ENCODE peak calls at places on chromosomes 3 and 15, in six cellular contexts. S, Q, C, W, E and M are unnamed samples.

GRCh38 chr3:21446937-21447336 is 304.1 kb downstream of the ZNF385D start:
- DNase-seq in W (no peak), S (no peak), Q (no peak), E (no peak), C (no peak), M (no peak)

GRCh38 chr3:192571197-192571791 is 156.0 kb downstream of the FGF12 start:
- DNase-seq in S (no peak), Q (peak; percentile 16), E (no peak), C (no peak), W (peak; percentile 70), M (no peak)

GRCh38 chr3:191154827-191155226 is 44.2 kb upstream of the OSTN start:
- DNase-seq in S (no peak), Q (no peak), E (no peak), W (no peak), C (no peak), M (no peak)

GRCh38 chr3:148330486-148330885 is 367.2 kb upstream of the AGTR1 start:
- DNase-seq in Q (no peak), W (no peak), E (no peak), S (no peak), C (no peak), M (no peak)

GRCh38 chr15:42152921-42153680 is 3.3 kb downstream of the PLA2G4F start:
- DNase-seq in E (no peak), W (no peak), S (no peak), C (no peak), Q (no peak), M (no peak)

GRCh38 chr3:177057768-177058167 is 139.5 kb downstream of the TBL1XR1 start:
- DNase-seq in C (no peak), W (no peak), S (peak; percentile 49), Q (no peak), E (no peak), M (no peak)

GRCh38 chr3:101228441-101228840 is 91.9 kb downstream of the IMPG2 start:
- DNase-seq in E (no peak), W (no peak), S (no peak), Q (no peak), C (no peak), M (no peak)

GRCh38 chr3:129182390-129183180 is 1.1 kb downstream of the CNBP start:
- DNase-seq in C (peak; percentile 31), S (no peak), Q (peak; percentile 43), E (no peak), W (no peak), M (no peak)

GRCh38 chr15:51375966-51376640 is 34.6 kb downstream of the GLDN start:
- DNase-seq in E (no peak), Q (peak; percentile 60), C (no peak), S (no peak), W (no peak), M (no peak)

GRCh38 chr3:182568756-182569155 is 224.5 kb upstream of the ATP11B start:
- DNase-seq in Q (no peak), E (no peak), W (no peak), S (no peak), C (no peak), M (no peak)

GRCh38 chr3:48180021-48180420 is 8.2 kb downstream of the CDC25A start:
- DNase-seq in S (no peak), E (no peak), W (no peak), Q (no peak), C (no peak), M (no peak)

GRCh38 chr15:66785637-66786036 is 83.6 kb downstream of the SMAD6 start:
- DNase-seq in C (no peak), E (no peak), W (no peak), S (no peak), Q (no peak), M (no peak)

GRCh38 chr15:52652984-52653383 is 26.2 kb downstream of the ATOSA start:
- DNase-seq in W (no peak), Q (peak; percentile 34), C (peak; percentile 44), S (no peak), E (no peak), M (no peak)

GRCh38 chr15:28106294-28107110 is 7.4 kb upstream of the OCA2 start:
- DNase-seq in S (no peak), Q (no peak), W (no peak), E (no peak), C (no peak), M (no peak)

GRCh38 chr15:39486546-39487081 is 94.3 kb upstream of the THBS1 start:
- DNase-seq in Q (no peak), C (no peak), E (no peak), S (no peak), W (no peak), M (no peak)

GRCh38 chr3:112376413-112376812 is 43.5 kb downstream of the CD200 start:
- DNase-seq in W (no peak), E (no peak), C (no peak), Q (no peak), S (no peak), M (no peak)

GRCh38 chr15:50257206-50257735 is 8.3 kb downstream of the HDC start:
- DNase-seq in C (no peak), Q (no peak), S (no peak), W (peak; percentile 11), E (no peak), M (no peak)

GRCh38 chr3:128946411-128946810 is 47.5 kb downstream of the CFAP92 start:
- DNase-seq in W (no peak), Q (no peak), C (peak; percentile 61), S (no peak), E (peak; percentile 15), M (no peak)

GRCh38 chr15:78637776-78638435 is 3.1 kb downstream of the CHRNB4 start:
- DNase-seq in W (no peak), Q (no peak), E (no peak), C (no peak), S (no peak), M (no peak)

GRCh38 chr3:119375106-119375505 is 80.9 kb downstream of the ARHGAP31 start:
- DNase-seq in W (no peak), C (no peak), Q (no peak), E (no peak), S (no peak), M (no peak)

GRCh38 chr3:156888576-156888975 is 62.4 kb downstream of the LEKR1 start:
- DNase-seq in S (no peak), Q (no peak), W (no peak), C (no peak), E (no peak), M (no peak)

GRCh38 chr3:43286886-43287301 is 554 bp downstream of the SNRK start:
- DNase-seq in S (peak; percentile 40), Q (no peak), W (no peak), E (no peak), C (no peak), M (no peak)

GRCh38 chr3:43288366-43288765 is 2.0 kb downstream of the SNRK start:
- DNase-seq in W (no peak), S (peak; percentile 51), E (no peak), C (no peak), Q (no peak), M (no peak)

GRCh38 chr3:43287514-43287913 is 1.2 kb downstream of the SNRK start:
- DNase-seq in C (no peak), S (no peak), W (no peak), E (no peak), Q (no peak), M (no peak)

GRCh38 chr3:43285644-43286043 is 696 bp upstream of the SNRK start:
- DNase-seq in W (no peak), S (no peak), E (no peak), Q (no peak), C (no peak), M (no peak)

GRCh38 chr3:43286115-43286885 is at the start of gene SNRK:
- DNase-seq in W (peak; percentile 85), C (no peak), S (peak; percentile 95), Q (peak; percentile 65), E (peak; percentile 23), M (peak; percentile 25)
- TF ChIP-seq CTCF in W (peak; percentile 33), C (peak; percentile 25), S (no peak), Q (peak; percentile 15), E (no peak), M (peak; percentile 15)

GRCh38 chr3:185082149-185082548 is 70.7 kb downstream of the C3orf70 start:
- DNase-seq in E (no peak), S (no peak), W (no peak), C (no peak), Q (no peak), M (no peak)

GRCh38 chr3:185084402-185084801 is 68.5 kb downstream of the C3orf70 start:
- DNase-seq in S (no peak), E (no peak), W (no peak), Q (no peak), C (no peak), M (no peak)

GRCh38 chr3:185082829-185083228 is 70.0 kb downstream of the C3orf70 start:
- DNase-seq in Q (no peak), S (no peak), E (no peak), C (no peak), W (no peak), M (no peak)

GRCh38 chr3:185087419-185087818 is 65.4 kb downstream of the C3orf70 start:
- DNase-seq in Q (no peak), C (no peak), W (no peak), S (no peak), E (no peak), M (no peak)

DNA sequence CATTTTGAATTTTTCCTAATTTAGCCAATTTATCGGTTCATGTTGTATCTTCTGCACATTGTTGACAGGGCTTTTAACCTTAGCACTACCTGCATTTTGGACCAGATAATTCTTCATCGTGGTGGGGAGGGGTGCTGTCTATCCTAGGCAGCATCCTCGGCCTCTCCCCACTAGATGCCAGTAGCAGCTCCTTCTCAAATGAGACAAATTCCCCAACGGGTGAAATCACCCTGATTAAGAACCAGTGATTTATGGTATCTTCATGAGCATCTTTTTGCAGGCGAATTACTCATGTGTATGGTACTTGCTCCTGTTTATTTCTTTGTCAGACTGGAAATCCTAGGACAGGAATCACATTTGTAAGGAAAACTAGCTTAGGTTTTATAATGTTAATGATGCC is 68.0 kb downstream of the C3orf70 start:
- DNase-seq in W (no peak), E (no peak), S (no peak), C (peak; percentile 75), Q (peak; percentile 65), M (no peak)
- TF ChIP-seq CTCF in W (no peak), E (no peak), S (no peak), C (peak; percentile 76), Q (peak; percentile 86), M (peak; percentile 27)

DNA sequence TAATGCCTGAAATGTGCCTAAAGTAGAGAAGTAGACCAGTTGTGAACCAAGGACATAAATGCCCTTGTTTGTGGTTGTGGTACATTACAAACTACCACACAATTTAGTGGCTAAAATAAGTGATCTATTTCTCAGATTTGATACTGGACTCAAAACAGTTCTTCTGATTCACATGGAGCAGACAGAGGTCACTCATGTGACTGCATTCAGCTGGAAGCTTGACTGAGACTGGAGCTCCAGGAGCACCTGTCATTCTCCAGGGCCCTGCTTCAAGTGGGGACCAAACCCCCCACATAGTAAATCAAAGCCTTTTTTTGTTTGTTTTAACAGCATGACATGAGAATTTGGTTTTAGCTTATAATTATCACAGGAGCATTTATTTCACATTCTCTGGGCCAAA is 301.2 kb downstream of the OXSM start:
- DNase-seq in W (no peak), C (no peak), E (no peak), S (no peak), Q (no peak), M (no peak)
- TF ChIP-seq CTCF in W (no peak), C (no peak), E (no peak), S (no peak), Q (no peak), M (no peak)

DNA sequence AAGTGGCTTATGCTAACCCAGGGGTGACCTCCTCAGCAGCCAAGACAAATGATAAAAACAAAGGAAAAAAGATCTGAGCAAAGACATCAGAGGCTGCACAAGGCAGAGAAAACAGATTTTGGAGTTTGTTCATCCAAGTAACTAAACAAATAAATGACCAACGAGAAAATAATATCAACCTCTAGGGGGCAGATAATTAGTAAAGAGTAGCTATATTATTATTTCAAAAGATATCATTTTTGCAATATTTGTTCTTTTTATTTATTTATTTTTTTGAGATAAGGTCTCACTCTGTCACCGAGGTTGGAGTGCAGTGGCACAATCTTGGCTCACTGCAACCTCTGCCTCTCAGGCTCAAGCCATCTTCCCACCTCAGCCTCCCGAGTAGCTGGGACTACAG is 101.8 kb downstream of the PCCB start:
- DNase-seq in W (no peak), S (no peak), E (no peak), C (no peak), Q (no peak), M (no peak)
- TF ChIP-seq CTCF in W (no peak), S (no peak), E (no peak), C (no peak), Q (no peak), M (no peak)